ENCODE peak calls at places on chromosomes 6 and 20, in ten cellular contexts. I is fibroblast of lung, K is colonic mucosa, S is GM13977, C is GM12878, P is suprapubic skin, A is SK-N-SH, Q is glutamatergic neuron, L is mucosa of descending colon, U is fibroblast of pulmonary artery. Y is an unnamed sample.

GRCh38 chr6:63527658-63528514 is 44.4 kb upstream of the LOC128125822 start:
- DNase-seq in I (peak), K (peak), S (no peak), C (no peak), P (no peak), A (no peak), Q (no peak), L (no peak), U (peak), Y (no peak)

GRCh38 chr6:44186691-44187025 is 28.0 kb downstream of the CAPN11 start:
- DNase-seq in I (no peak), K (no peak), S (no peak), C (no peak), P (no peak), A (no peak), Q (no peak), L (no peak), U (no peak), Y (no peak)

GRCh38 chr20:43388267-43389081 is 69.2 kb upstream of the SRSF6 start:
- DNase-seq in I (no peak), K (no peak), S (no peak), C (no peak), P (no peak), A (no peak), Q (no peak), L (no peak), U (peak), Y (no peak)

GRCh38 chr20:47713941-47714450 is 71.3 kb downstream of the SULF2 start:
- DNase-seq in I (peak), K (no peak), S (no peak), C (no peak), P (no peak), A (no peak), Q (no peak), L (no peak), U (peak), Y (no peak)

GRCh38 chr6:163945813-163946212 is 531.3 kb downstream of the QKI start:
- DNase-seq in I (no peak), K (no peak), S (no peak), C (no peak), P (no peak), A (no peak), Q (no peak), L (no peak), U (no peak), Y (no peak)

GRCh38 chr20:2131366-2131765 is 29.7 kb downstream of the STK35 start:
- DNase-seq in I (peak), K (no peak), S (no peak), C (no peak), P (no peak), A (no peak), Q (no peak), L (no peak), U (peak), Y (no peak)

GRCh38 chr6:111173946-111174345 is 86.6 kb downstream of the SLC16A10 start:
- DNase-seq in I (no peak), K (no peak), S (no peak), C (no peak), P (no peak), A (no peak), Q (no peak), L (no peak), U (no peak), Y (no peak)

GRCh38 chr6:89562114-89562815 is 76.3 kb downstream of the LYRM2 start:
- DNase-seq in I (no peak), K (no peak), S (no peak), C (no peak), P (no peak), A (no peak), Q (peak), L (no peak), U (peak), Y (no peak)

GRCh38 chr6:3355011-3355357 is 96.2 kb downstream of the PSMG4 start:
- DNase-seq in I (no peak), K (no peak), S (no peak), C (no peak), P (no peak), A (no peak), Q (no peak), L (no peak), U (no peak), Y (no peak)

GRCh38 chr6:32947552-32948465 is 5.1 kb downstream of the HLA-DMA start:
- DNase-seq in I (peak), K (peak), S (no peak), C (peak), P (no peak), A (peak), Q (peak), L (no peak), U (peak), Y (no peak)

GRCh38 chr6:120354452-120355098 is 979.7 kb downstream of the TBC1D32 start:
- DNase-seq in I (no peak), K (no peak), S (no peak), C (peak), P (no peak), A (no peak), Q (no peak), L (no peak), U (no peak), Y (no peak)

GRCh38 chr6:139757766-139758655 is 383.6 kb upstream of the CITED2 start:
- DNase-seq in I (peak), K (no peak), S (no peak), C (no peak), P (no peak), A (no peak), Q (no peak), L (no peak), U (peak), Y (no peak)

GRCh38 chr6:123965894-123966293 is 162.2 kb downstream of the NKAIN2 start:
- DNase-seq in I (peak), K (no peak), S (no peak), C (no peak), P (no peak), A (peak), Q (no peak), L (no peak), U (peak), Y (no peak)

GRCh38 chr6:158027590-158028285 is 46.1 kb downstream of the SYNJ2 start:
- DNase-seq in I (peak), K (no peak), S (no peak), C (no peak), P (no peak), A (no peak), Q (no peak), L (peak), U (peak), Y (no peak)

GRCh38 chr6:127939442-127940066 is 38.7 kb upstream of the THEMIS start:
- DNase-seq in I (peak), K (no peak), S (no peak), C (no peak), P (no peak), A (no peak), Q (no peak), L (no peak), U (peak), Y (no peak)

DNA sequence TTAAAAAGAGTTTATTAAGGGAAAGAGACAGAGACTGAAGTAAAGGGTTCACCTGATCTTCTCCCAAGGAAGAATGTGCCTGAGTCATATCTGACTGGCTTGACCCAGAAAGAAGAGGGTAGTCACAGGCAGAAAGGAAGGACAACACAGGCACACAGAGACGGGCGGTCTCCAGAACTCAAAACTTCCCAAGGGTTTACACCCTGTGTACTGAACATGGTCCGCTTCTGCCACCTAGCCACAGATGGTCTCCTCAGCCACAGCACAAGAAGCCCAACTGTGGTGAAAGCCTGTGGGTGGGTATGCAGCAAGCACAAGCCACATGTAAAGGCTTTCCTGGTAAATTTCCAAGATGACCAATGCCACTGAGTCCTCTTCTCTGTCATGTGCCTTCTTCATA is 17.2 kb downstream of the UNC5CL start:
- DNase-seq in I (peak), K (no peak), S (no peak), C (no peak), P (no peak), A (peak), Q (no peak), L (no peak), U (peak), Y (no peak)
- TF ChIP-seq CTCF in I (no peak), K (no peak), S (peak), C (peak), P (no peak), A (peak), Q (no peak), L (no peak), U (peak), Y (no peak)

GRCh38 chr20:35267092-35267491 is 10.8 kb downstream of the MMP24OS start:
- DNase-seq in I (no peak), K (no peak), S (no peak), C (no peak), P (no peak), A (no peak), Q (no peak), L (no peak), U (no peak), Y (no peak)

GRCh38 chr20:35263609-35264223 is 14.2 kb downstream of the MMP24OS start:
- DNase-seq in I (no peak), K (no peak), S (no peak), C (no peak), P (no peak), A (no peak), Q (no peak), L (no peak), U (no peak), Y (no peak)

GRCh38 chr20:35269055-35269781 is 8.7 kb downstream of the MMP24OS start:
- DNase-seq in I (peak), K (peak), S (peak), C (no peak), P (peak), A (peak), Q (peak), L (no peak), U (peak), Y (no peak)

GRCh38 chr20:35260426-35260825 is 17.5 kb downstream of the MMP24OS start:
- DNase-seq in I (no peak), K (no peak), S (no peak), C (no peak), P (no peak), A (no peak), Q (no peak), L (no peak), U (no peak), Y (no peak)

DNA sequence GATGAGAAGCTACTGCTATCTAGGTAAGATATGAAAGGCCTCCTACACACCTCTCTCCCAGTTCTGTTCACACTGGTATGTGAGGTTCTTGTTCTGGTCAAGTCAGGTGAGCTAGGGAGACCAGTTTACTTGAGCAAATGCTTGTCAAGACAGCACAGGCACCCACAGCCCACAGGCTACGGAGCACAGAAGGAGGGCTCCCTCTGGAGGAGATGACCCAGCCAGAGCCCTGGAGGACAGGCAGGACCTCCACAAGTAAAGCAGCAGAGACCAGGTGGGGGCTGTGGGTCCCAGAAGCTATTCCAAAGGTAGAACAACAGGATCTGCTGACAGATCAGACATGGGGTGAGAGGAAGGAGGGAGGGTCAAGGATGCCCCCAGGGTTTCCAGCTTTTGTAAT is 13.2 kb downstream of the MMP24OS start:
- DNase-seq in I (no peak), K (no peak), S (no peak), C (no peak), P (no peak), A (no peak), Q (no peak), L (no peak), U (peak), Y (no peak)
- TF ChIP-seq CTCF in I (no peak), K (no peak), S (no peak), C (no peak), P (no peak), A (peak), Q (no peak), L (no peak), U (peak), Y (no peak)

GRCh38 chr6:38739532-38739931 is 24.4 kb downstream of the DNAH8 start:
- DNase-seq in I (peak), K (no peak), S (no peak), C (no peak), P (no peak), A (no peak), Q (no peak), L (no peak), U (peak), Y (no peak)
- TF ChIP-seq CTCF in I (peak), K (no peak), S (no peak), C (no peak), P (no peak), A (peak), Q (peak), L (no peak), U (peak), Y (peak)

DNA sequence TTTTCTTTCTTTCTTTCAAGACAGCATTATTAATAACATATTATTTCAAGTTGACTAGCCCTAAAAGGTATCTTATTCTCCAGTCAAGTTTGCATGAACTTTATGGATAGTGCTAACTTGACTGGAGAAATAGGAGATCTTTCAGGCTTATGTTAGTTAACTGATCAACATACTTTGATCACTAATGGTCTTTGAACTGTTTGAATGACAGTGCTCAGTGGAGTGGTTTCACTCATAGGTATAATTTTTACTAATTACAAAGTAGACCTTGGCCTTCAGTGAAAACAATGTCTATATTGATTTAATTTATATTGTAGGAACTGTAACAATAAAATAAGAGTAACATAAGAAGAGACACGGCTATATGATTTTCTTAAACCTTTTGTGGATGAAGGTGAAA is 8.0 kb upstream of the LRRC1 start:
- DNase-seq in I (no peak), K (no peak), S (no peak), C (no peak), P (no peak), A (no peak), Q (no peak), L (no peak), U (no peak), Y (no peak)
- TF ChIP-seq CTCF in I (no peak), K (no peak), S (no peak), C (no peak), P (no peak), A (no peak), Q (no peak), L (no peak), U (no peak), Y (no peak)

DNA sequence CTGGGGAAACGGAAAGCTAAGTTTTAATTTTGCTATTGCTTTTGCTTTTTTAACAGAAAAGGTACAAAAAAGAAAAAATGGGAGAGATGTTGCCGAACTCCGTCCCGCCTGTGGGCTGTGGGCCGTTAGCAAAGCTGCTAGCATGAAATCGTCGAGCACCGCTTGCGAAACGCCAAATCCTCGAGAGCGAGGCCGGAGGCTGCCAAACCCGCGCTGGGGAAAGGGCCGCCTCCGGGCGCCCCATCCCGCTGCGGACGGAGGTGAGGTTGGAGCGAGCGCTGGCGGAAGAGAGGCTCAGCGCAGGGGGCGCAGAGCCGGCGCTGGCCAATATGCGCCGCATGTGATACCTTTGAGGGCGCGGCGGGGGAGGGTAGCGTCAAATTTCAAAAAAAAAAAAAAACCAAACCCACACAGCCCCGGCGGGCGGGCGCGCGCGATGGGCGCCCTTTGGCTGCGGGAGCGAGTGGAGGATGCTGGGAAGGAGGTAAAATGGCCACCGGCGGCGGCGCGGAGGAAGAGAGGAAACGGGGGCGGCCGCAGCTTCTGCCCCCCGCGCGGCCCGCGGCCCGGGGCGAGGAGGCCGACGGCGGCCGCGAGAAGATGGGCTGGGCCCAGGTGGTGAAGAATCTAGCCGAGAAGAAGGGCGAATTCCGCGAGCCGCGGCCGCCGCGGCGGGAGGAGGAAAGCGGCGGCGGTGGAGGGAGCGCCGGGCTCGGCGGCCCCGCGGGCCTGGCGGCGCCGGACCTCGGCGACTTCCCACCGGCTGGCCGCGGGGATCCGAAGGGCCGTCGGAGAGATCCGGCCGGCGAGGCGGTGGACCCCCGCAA is at the start of gene ZCCHC3:
- DNase-seq in I (peak), K (peak), S (peak), C (peak), P (peak), A (peak), Q (peak), L (peak), U (peak), Y (peak)
- TF ChIP-seq CTCF in I (no peak), K (no peak), S (no peak), C (peak), P (no peak), A (peak), Q (peak), L (no peak), U (no peak), Y (peak)

DNA sequence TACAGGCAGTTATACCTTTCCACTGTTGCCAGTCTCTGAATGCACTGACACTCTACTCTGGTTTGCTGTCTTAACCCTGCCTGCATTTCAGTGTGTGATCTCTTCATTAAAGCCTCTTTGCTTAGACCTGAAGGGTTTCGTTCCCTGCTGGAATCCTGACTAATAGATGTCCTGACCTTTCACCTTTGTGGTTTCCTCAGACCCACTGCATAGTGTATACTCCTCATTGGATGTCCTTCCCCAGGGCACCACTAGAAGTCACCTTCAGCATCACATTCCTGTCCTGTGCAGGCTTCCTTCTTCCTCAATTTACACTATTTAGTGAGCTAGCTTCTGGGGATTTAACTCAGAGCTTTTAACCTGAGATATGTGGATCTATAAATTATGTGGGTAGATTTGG is 120.6 kb downstream of the RCAN2 start:
- DNase-seq in I (no peak), K (no peak), S (no peak), C (no peak), P (no peak), A (no peak), Q (no peak), L (no peak), U (no peak), Y (no peak)
- TF ChIP-seq CTCF in I (no peak), K (no peak), S (no peak), C (no peak), P (no peak), A (no peak), Q (no peak), L (no peak), U (no peak), Y (no peak)

GRCh38 chr6:34223964-34224940 is 12.4 kb upstream of the HMGA1 start:
- DNase-seq in I (peak), K (peak), S (peak), C (peak), P (peak), A (peak), Q (peak), L (peak), U (peak), Y (peak)

GRCh38 chr6:34225551-34225950 is 11.1 kb upstream of the HMGA1 start:
- DNase-seq in I (no peak), K (no peak), S (no peak), C (no peak), P (no peak), A (peak), Q (no peak), L (no peak), U (no peak), Y (no peak)

GRCh38 chr6:34227656-34228421 is 8.8 kb upstream of the HMGA1 start:
- DNase-seq in I (no peak), K (no peak), S (no peak), C (no peak), P (no peak), A (no peak), Q (no peak), L (no peak), U (no peak), Y (no peak)

GRCh38 chr6:34226066-34226465 is 10.6 kb upstream of the HMGA1 start:
- DNase-seq in I (no peak), K (no peak), S (no peak), C (no peak), P (no peak), A (no peak), Q (no peak), L (no peak), U (no peak), Y (no peak)

GRCh38 chr6:34226731-34227586 is 9.7 kb upstream of the HMGA1 start:
- DNase-seq in I (no peak), K (no peak), S (no peak), C (no peak), P (no peak), A (peak), Q (no peak), L (no peak), U (no peak), Y (no peak)
- TF ChIP-seq CTCF in I (no peak), K (no peak), S (peak), C (no peak), P (no peak), A (no peak), Q (peak), L (no peak), U (no peak), Y (no peak)

GRCh38 chr20:59667981-59668515 is 63.7 kb downstream of the PHACTR3 start:
- DNase-seq in I (no peak), K (no peak), S (no peak), C (no peak), P (no peak), A (no peak), Q (no peak), L (no peak), U (no peak), Y (peak)

GRCh38 chr20:59670786-59671492 is 66.6 kb downstream of the PHACTR3 start:
- DNase-seq in I (no peak), K (no peak), S (no peak), C (no peak), P (no peak), A (no peak), Q (no peak), L (no peak), U (no peak), Y (peak)

GRCh38 chr20:59667131-59667530 is 62.8 kb downstream of the PHACTR3 start:
- DNase-seq in I (no peak), K (no peak), S (no peak), C (no peak), P (no peak), A (no peak), Q (no peak), L (no peak), U (no peak), Y (peak)

GRCh38 chr20:59668926-59669325 is 64.6 kb downstream of the PHACTR3 start:
- DNase-seq in I (no peak), K (no peak), S (no peak), C (no peak), P (no peak), A (no peak), Q (no peak), L (no peak), U (no peak), Y (no peak)

GRCh38 chr20:59669451-59669850 is 65.1 kb downstream of the PHACTR3 start:
- DNase-seq in I (no peak), K (no peak), S (no peak), C (no peak), P (no peak), A (no peak), Q (no peak), L (no peak), U (no peak), Y (no peak)
- TF ChIP-seq CTCF in I (no peak), K (no peak), S (no peak), C (no peak), P (no peak), A (no peak), Q (no peak), L (no peak), U (no peak), Y (no peak)